ENCODE peak calls at places on chromosomes 3 and 15, in ten cellular contexts. E, R, X, C, T, L, H, O, Q and Y are unnamed samples.
A peak's percentile ranks its signal among the peaks of the same experiment; 100 is the strongest.

GRCh38 chr3:88101142-88101541 is 42.1 kb downstream of the ZNF654 start:
- DNase-seq in T (no peak), X (no peak), L (no peak), R (no peak), H (no peak), Q (no peak), C (no peak), E (no peak), O (no peak), Y (no peak)

GRCh38 chr3:159458010-159458409 is 530.6 kb upstream of the IL12A start:
- DNase-seq in H (no peak), X (no peak), R (no peak), O (no peak), T (peak; percentile 99), L (no peak), E (no peak), Q (peak; percentile 99), C (no peak), Y (no peak)

GRCh38 chr15:40928351-40928974 is 677 bp upstream of the DLL4 start:
- DNase-seq in R (no peak), C (no peak), Q (no peak), T (no peak), L (no peak), H (no peak), X (no peak), O (no peak), E (no peak), Y (no peak)

GRCh38 chr15:74958320-74958907 is 1.8 kb upstream of the RPP25 start:
- DNase-seq in X (peak; percentile 62), T (no peak), L (no peak), Q (no peak), H (peak; percentile 30), O (peak; percentile 68), R (peak; percentile 32), C (no peak), E (no peak), Y (peak; percentile 32)

GRCh38 chr3:162489853-162490252 is 993.2 kb downstream of the OTOL1 start:
- DNase-seq in X (no peak), Q (peak; percentile 39), T (peak; percentile 17), E (no peak), H (no peak), R (no peak), O (no peak), L (no peak), C (no peak), Y (no peak)

GRCh38 chr3:177516130-177517011 is 319.1 kb upstream of the TBL1XR1 start:
- DNase-seq in E (no peak), C (no peak), T (peak; percentile 99), R (no peak), O (peak; percentile 63), L (no peak), Q (peak; percentile 99), X (no peak), H (peak; percentile 32), Y (no peak)

GRCh38 chr3:27366062-27366591 is 3.1 kb downstream of the NEK10 start:
- DNase-seq in L (no peak), Q (no peak), X (no peak), O (no peak), R (no peak), C (no peak), E (no peak), T (no peak), H (no peak), Y (no peak)

GRCh38 chr3:57856675-57857074 is 100.6 kb downstream of the SLMAP start:
- DNase-seq in O (no peak), R (no peak), T (no peak), C (no peak), H (no peak), X (peak; percentile 7), Q (peak; percentile 18), E (no peak), L (no peak), Y (no peak)

GRCh38 chr3:130340766-130341165 is 4.7 kb upstream of the COL6A5 start:
- DNase-seq in C (no peak), H (no peak), L (no peak), Q (no peak), X (no peak), E (no peak), O (no peak), T (no peak), R (no peak), Y (no peak)

GRCh38 chr3:141659821-141660597 is 78.1 kb upstream of the RNF7 start:
- DNase-seq in E (no peak), Q (peak; percentile 56), R (peak; percentile 8), X (peak; percentile 89), O (peak; percentile 66), T (peak; percentile 33), C (no peak), H (no peak), L (no peak), Y (peak; percentile 9)

GRCh38 chr3:48047841-48048456 is 31.7 kb upstream of the MAP4 start:
- DNase-seq in T (peak; percentile 75), Q (peak; percentile 73), O (no peak), L (no peak), R (no peak), C (no peak), X (no peak), H (no peak), E (no peak), Y (no peak)

GRCh38 chr3:186511245-186511644 is 32.9 kb downstream of the CRYGS start:
- DNase-seq in R (no peak), T (no peak), X (no peak), L (no peak), C (no peak), Q (no peak), H (no peak), E (peak; percentile 70), O (no peak), Y (no peak)

GRCh38 chr3:25088284-25088683 is 339.8 kb upstream of the RARB start:
- DNase-seq in R (no peak), X (no peak), C (no peak), E (no peak), O (no peak), L (no peak), H (no peak), T (no peak), Q (no peak), Y (no peak)

GRCh38 chr3:89025185-89025584 is 82.2 kb upstream of the EPHA3 start:
- DNase-seq in Q (peak; percentile 92), H (no peak), T (peak; percentile 92), C (no peak), E (no peak), L (no peak), O (no peak), R (no peak), X (no peak), Y (no peak)

GRCh38 chr3:52046186-52046913 is 10.0 kb downstream of the DUSP7 start:
- DNase-seq in C (no peak), R (no peak), Q (peak; percentile 99), X (peak; percentile 58), H (no peak), O (no peak), E (no peak), T (peak; percentile 98), L (no peak), Y (peak; percentile 78)

GRCh38 chr15:29126821-29127461 is 142.7 kb downstream of the NSMCE3 start:
- DNase-seq in Q (no peak), H (no peak), R (no peak), T (no peak), E (no peak), O (peak; percentile 9), C (peak; percentile 37), L (no peak), X (peak; percentile 80), Y (no peak)

GRCh38 chr15:35107122-35107521 is 22.0 kb upstream of the NANOGP8 start:
- DNase-seq in X (no peak), T (no peak), H (no peak), O (no peak), R (no peak), L (no peak), Q (no peak), E (no peak), C (no peak), Y (no peak)

GRCh38 chr15:64122936-64123351 is 27.2 kb downstream of the SNX1 start:
- DNase-seq in Q (no peak), H (no peak), L (no peak), E (no peak), X (no peak), O (no peak), T (no peak), R (no peak), C (no peak), Y (no peak)

GRCh38 chr3:104825116-104825515 is 541.6 kb upstream of the ALCAM start:
- DNase-seq in R (no peak), Q (peak; percentile 23), C (no peak), E (no peak), L (no peak), O (no peak), X (peak; percentile 27), T (no peak), H (no peak), Y (no peak)

GRCh38 chr3:126460386-126460785 is 15.3 kb downstream of the ZXDC start:
- DNase-seq in X (no peak), T (no peak), H (no peak), L (no peak), E (no peak), O (no peak), C (no peak), R (no peak), Q (no peak), Y (no peak)
- H3K36me3 ChIP-seq in X (peaks cover 45% of the 10 kb centered on the region), T (peaks cover 41% of the 10 kb centered on the region), H (no peaks in the 10 kb centered on the region), L (peaks cover 69% of the 10 kb centered on the region), E (peaks cover 24% of the 10 kb centered on the region), O (peaks cover 96% of the 10 kb centered on the region), C (peaks cover 55% of the 10 kb centered on the region), R (peaks cover 50% of the 10 kb centered on the region), Q (peaks cover 25% of the 10 kb centered on the region), Y (peaks cover 75% of the 10 kb centered on the region)

DNA sequence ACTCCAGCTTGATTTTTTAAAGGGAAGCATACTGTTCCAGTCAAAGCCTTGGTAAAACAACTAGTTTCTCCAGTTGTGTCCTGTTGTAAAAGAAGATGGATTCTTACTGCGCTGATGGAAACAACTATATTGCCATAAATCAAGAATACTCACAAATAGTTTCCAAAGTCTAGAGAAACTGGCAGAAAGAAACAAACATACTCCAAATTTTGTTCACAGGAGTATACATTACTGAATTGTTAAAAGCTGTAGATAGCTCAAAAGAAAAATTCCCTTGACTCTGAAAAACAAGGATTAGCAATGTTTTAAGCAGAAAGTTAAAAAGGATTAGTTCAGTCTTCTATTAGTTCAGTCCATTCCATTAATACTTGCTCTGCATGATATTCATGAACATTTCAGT is 27.6 kb downstream of the SORD start:
- DNase-seq in X (no peak), T (no peak), Q (no peak), H (no peak), O (no peak), C (no peak), R (no peak), E (no peak), L (no peak), Y (no peak)
- H3K9me3 ChIP-seq in X (no peaks in the 10 kb centered on the region), T (no peaks in the 10 kb centered on the region), Q (no peaks in the 10 kb centered on the region), H (no peaks in the 10 kb centered on the region), O (peaks cover 11% of the 10 kb centered on the region), C (no peaks in the 10 kb centered on the region), R (no peaks in the 10 kb centered on the region), E (peaks cover 2% of the 10 kb centered on the region), L (no peaks in the 10 kb centered on the region), Y (no peaks in the 10 kb centered on the region)

GRCh38 chr15:100501095-100501494 is 27.7 kb downstream of the CERS3 start:
- DNase-seq in L (no peak), R (no peak), T (no peak), E (no peak), H (no peak), Q (no peak), O (no peak), X (no peak), C (no peak), Y (no peak)
- H3K4me1 ChIP-seq in L (no peaks in the 10 kb centered on the region), R (no peaks in the 10 kb centered on the region), T (no peaks in the 10 kb centered on the region), E (no peaks in the 10 kb centered on the region), H (no peaks in the 10 kb centered on the region), Q (no peaks in the 10 kb centered on the region), O (no peaks in the 10 kb centered on the region), X (no peaks in the 10 kb centered on the region), C (no peaks in the 10 kb centered on the region), Y (no peaks in the 10 kb centered on the region)

GRCh38 chr15:53445531-53445930 is 313.9 kb downstream of the WDR72 start:
- DNase-seq in X (no peak), C (no peak), O (no peak), R (no peak), T (no peak), Q (no peak), H (no peak), L (no peak), E (no peak), Y (no peak)
- H3K36me3 ChIP-seq in X (no peaks in the 10 kb centered on the region), C (no peaks in the 10 kb centered on the region), O (no peaks in the 10 kb centered on the region), R (no peaks in the 10 kb centered on the region), T (no peaks in the 10 kb centered on the region), Q (no peaks in the 10 kb centered on the region), H (no peaks in the 10 kb centered on the region), L (no peaks in the 10 kb centered on the region), E (no peaks in the 10 kb centered on the region), Y (no peaks in the 10 kb centered on the region)